ENCODE peak calls at places on chromosomes 12 and 14, in seven cellular contexts. One of them, this sample, is unnamed.

GRCh38 chr14:37515761-37516160 is 79.3 kb downstream of the FOXA1 start:
- DNase-seq in T-cell: no peak
- DNase-seq in cardiac fibroblast: no peak
- DNase-seq in epithelial cell of esophagus: no peak
- DNase-seq in HCEC 1CT: no peak
- DNase-seq in ovary: no peak
- DNase-seq in CD8-positive, alpha-beta T cell: no peak
- DNase-seq in this sample: no peak

GRCh38 chr12:27821259-27821973 is 41.4 kb upstream of the MANSC4 start:
- DNase-seq in T-cell: no peak
- DNase-seq in cardiac fibroblast: peak
- DNase-seq in epithelial cell of esophagus: peak
- DNase-seq in HCEC 1CT: peak
- DNase-seq in ovary: peak
- DNase-seq in CD8-positive, alpha-beta T cell: no peak
- DNase-seq in this sample: peak

GRCh38 chr12:26018926-26019325 is 60.4 kb downstream of the RASSF8 start:
- DNase-seq in T-cell: no peak
- DNase-seq in cardiac fibroblast: peak
- DNase-seq in epithelial cell of esophagus: no peak
- DNase-seq in HCEC 1CT: peak
- DNase-seq in ovary: no peak
- DNase-seq in CD8-positive, alpha-beta T cell: no peak
- DNase-seq in this sample: no peak

GRCh38 chr14:76647699-76648298 is 113.5 kb upstream of the VASH1 start:
- DNase-seq in T-cell: no peak
- DNase-seq in cardiac fibroblast: peak
- DNase-seq in epithelial cell of esophagus: peak
- DNase-seq in HCEC 1CT: peak
- DNase-seq in ovary: no peak
- DNase-seq in CD8-positive, alpha-beta T cell: no peak
- DNase-seq in this sample: peak

GRCh38 chr12:99087278-99087677 is 442.2 kb downstream of the APAF1 start:
- DNase-seq in T-cell: no peak
- DNase-seq in cardiac fibroblast: no peak
- DNase-seq in epithelial cell of esophagus: peak
- DNase-seq in HCEC 1CT: no peak
- DNase-seq in ovary: no peak
- DNase-seq in CD8-positive, alpha-beta T cell: no peak
- DNase-seq in this sample: no peak

GRCh38 chr12:76346798-76347420 is 1.3 kb downstream of the BBS10 start:
- DNase-seq in T-cell: no peak
- DNase-seq in cardiac fibroblast: peak
- DNase-seq in epithelial cell of esophagus: peak
- DNase-seq in HCEC 1CT: peak
- DNase-seq in ovary: no peak
- DNase-seq in CD8-positive, alpha-beta T cell: no peak
- DNase-seq in this sample: peak

GRCh38 chr14:92755495-92755894 is 7.1 kb upstream of the LGMN start:
- DNase-seq in T-cell: no peak
- DNase-seq in cardiac fibroblast: peak
- DNase-seq in epithelial cell of esophagus: no peak
- DNase-seq in HCEC 1CT: peak
- DNase-seq in ovary: no peak
- DNase-seq in CD8-positive, alpha-beta T cell: no peak
- DNase-seq in this sample: no peak

GRCh38 chr12:116990971-116991966 is 80.5 kb downstream of the FBXW8 start:
- DNase-seq in T-cell: no peak
- DNase-seq in cardiac fibroblast: peak
- DNase-seq in epithelial cell of esophagus: no peak
- DNase-seq in HCEC 1CT: no peak
- DNase-seq in ovary: no peak
- DNase-seq in CD8-positive, alpha-beta T cell: no peak
- DNase-seq in this sample: peak

GRCh38 chr14:77316872-77317271 is 3.8 kb downstream of the POMT2 start:
- DNase-seq in T-cell: no peak
- DNase-seq in cardiac fibroblast: no peak
- DNase-seq in epithelial cell of esophagus: peak
- DNase-seq in HCEC 1CT: no peak
- DNase-seq in ovary: no peak
- DNase-seq in CD8-positive, alpha-beta T cell: no peak
- DNase-seq in this sample: no peak

GRCh38 chr12:121712462-121713256 is at the start of gene TMEM120B:
- DNase-seq in T-cell: peak
- DNase-seq in cardiac fibroblast: peak
- DNase-seq in epithelial cell of esophagus: peak
- DNase-seq in HCEC 1CT: peak
- DNase-seq in ovary: peak
- DNase-seq in CD8-positive, alpha-beta T cell: peak
- DNase-seq in this sample: peak

GRCh38 chr12:126856958-126857357 is 1410.0 kb upstream of the TMEM132C start:
- DNase-seq in T-cell: no peak
- DNase-seq in cardiac fibroblast: no peak
- DNase-seq in epithelial cell of esophagus: no peak
- DNase-seq in HCEC 1CT: no peak
- DNase-seq in ovary: no peak
- DNase-seq in CD8-positive, alpha-beta T cell: no peak
- DNase-seq in this sample: no peak

GRCh38 chr14:92848941-92849340 is 54.8 kb downstream of the GOLGA5 start:
- DNase-seq in T-cell: no peak
- DNase-seq in cardiac fibroblast: no peak
- DNase-seq in epithelial cell of esophagus: no peak
- DNase-seq in HCEC 1CT: no peak
- DNase-seq in ovary: no peak
- DNase-seq in CD8-positive, alpha-beta T cell: no peak
- DNase-seq in this sample: no peak

GRCh38 chr12:58186914-58187313 is 245.5 kb downstream of the ATP23 start:
- DNase-seq in T-cell: no peak
- DNase-seq in cardiac fibroblast: no peak
- DNase-seq in epithelial cell of esophagus: no peak
- DNase-seq in HCEC 1CT: no peak
- DNase-seq in ovary: no peak
- DNase-seq in CD8-positive, alpha-beta T cell: no peak
- DNase-seq in this sample: no peak

GRCh38 chr12:108306014-108306501 is 33.1 kb downstream of the CMKLR1 start:
- DNase-seq in T-cell: no peak
- DNase-seq in cardiac fibroblast: peak
- DNase-seq in epithelial cell of esophagus: peak
- DNase-seq in HCEC 1CT: peak
- DNase-seq in ovary: no peak
- DNase-seq in CD8-positive, alpha-beta T cell: no peak
- DNase-seq in this sample: peak

GRCh38 chr12:113639474-113639873 is 167.8 kb upstream of the LHX5 start:
- DNase-seq in T-cell: no peak
- DNase-seq in cardiac fibroblast: no peak
- DNase-seq in epithelial cell of esophagus: no peak
- DNase-seq in HCEC 1CT: no peak
- DNase-seq in ovary: no peak
- DNase-seq in CD8-positive, alpha-beta T cell: no peak
- DNase-seq in this sample: no peak

GRCh38 chr12:116430911-116431565 is 128.1 kb upstream of the MAP1LC3B2 start:
- DNase-seq in T-cell: no peak
- DNase-seq in cardiac fibroblast: no peak
- DNase-seq in epithelial cell of esophagus: no peak
- DNase-seq in HCEC 1CT: no peak
- DNase-seq in ovary: no peak
- DNase-seq in CD8-positive, alpha-beta T cell: no peak
- DNase-seq in this sample: no peak

GRCh38 chr14:89418452-89418851 is 1.4 kb upstream of the FOXN3 start:
- DNase-seq in T-cell: no peak
- DNase-seq in cardiac fibroblast: no peak
- DNase-seq in epithelial cell of esophagus: no peak
- DNase-seq in HCEC 1CT: no peak
- DNase-seq in ovary: no peak
- DNase-seq in CD8-positive, alpha-beta T cell: no peak
- DNase-seq in this sample: no peak

GRCh38 chr12:7645395-7646177 is 20.1 kb downstream of the APOBEC1 start:
- DNase-seq in T-cell: peak
- DNase-seq in cardiac fibroblast: peak
- DNase-seq in epithelial cell of esophagus: peak
- DNase-seq in HCEC 1CT: peak
- DNase-seq in ovary: no peak
- DNase-seq in CD8-positive, alpha-beta T cell: no peak
- DNase-seq in this sample: peak

GRCh38 chr12:31119531-31120211 is 46.0 kb downstream of the DDX11 start:
- DNase-seq in T-cell: no peak
- DNase-seq in cardiac fibroblast: no peak
- DNase-seq in epithelial cell of esophagus: no peak
- DNase-seq in HCEC 1CT: no peak
- DNase-seq in ovary: no peak
- DNase-seq in CD8-positive, alpha-beta T cell: no peak
- DNase-seq in this sample: no peak

GRCh38 chr14:105180598-105181528 is at the start of gene NUDT14:
- DNase-seq in T-cell: peak
- DNase-seq in cardiac fibroblast: peak
- DNase-seq in epithelial cell of esophagus: peak
- DNase-seq in HCEC 1CT: peak
- DNase-seq in ovary: peak
- DNase-seq in CD8-positive, alpha-beta T cell: peak
- DNase-seq in this sample: peak

GRCh38 chr12:107782067-107782466 is 7.6 kb downstream of the ASCL4 start:
- DNase-seq in T-cell: no peak
- DNase-seq in cardiac fibroblast: no peak
- DNase-seq in epithelial cell of esophagus: no peak
- DNase-seq in HCEC 1CT: no peak
- DNase-seq in ovary: no peak
- DNase-seq in CD8-positive, alpha-beta T cell: no peak
- DNase-seq in this sample: no peak

GRCh38 chr12:107622005-107622404 is 63.6 kb upstream of the PWP1 start:
- DNase-seq in T-cell: no peak
- DNase-seq in cardiac fibroblast: peak
- DNase-seq in epithelial cell of esophagus: peak
- DNase-seq in HCEC 1CT: no peak
- DNase-seq in ovary: no peak
- DNase-seq in CD8-positive, alpha-beta T cell: no peak
- DNase-seq in this sample: no peak

GRCh38 chr14:92644166-92644565 is 104.3 kb downstream of the LGMN start:
- DNase-seq in T-cell: no peak
- DNase-seq in cardiac fibroblast: peak
- DNase-seq in epithelial cell of esophagus: peak
- DNase-seq in HCEC 1CT: peak
- DNase-seq in ovary: no peak
- DNase-seq in CD8-positive, alpha-beta T cell: no peak
- DNase-seq in this sample: peak

GRCh38 chr14:104001003-104001402 is 58.7 kb upstream of the RD3L start:
- DNase-seq in T-cell: no peak
- DNase-seq in cardiac fibroblast: no peak
- DNase-seq in epithelial cell of esophagus: no peak
- DNase-seq in HCEC 1CT: no peak
- DNase-seq in ovary: no peak
- DNase-seq in CD8-positive, alpha-beta T cell: no peak
- DNase-seq in this sample: no peak

GRCh38 chr14:98244162-98244948 is 1027.6 kb downstream of the BCL11B start:
- DNase-seq in T-cell: no peak
- DNase-seq in cardiac fibroblast: no peak
- DNase-seq in epithelial cell of esophagus: peak
- DNase-seq in HCEC 1CT: no peak
- DNase-seq in ovary: no peak
- DNase-seq in CD8-positive, alpha-beta T cell: no peak
- DNase-seq in this sample: no peak

GRCh38 chr12:8692573-8692972 is 5.2 kb upstream of the RIMKLB start:
- DNase-seq in T-cell: no peak
- DNase-seq in cardiac fibroblast: peak
- DNase-seq in epithelial cell of esophagus: peak
- DNase-seq in HCEC 1CT: no peak
- DNase-seq in ovary: peak
- DNase-seq in CD8-positive, alpha-beta T cell: no peak
- DNase-seq in this sample: no peak

GRCh38 chr14:87935895-87936294 is 57.1 kb downstream of the GALC start:
- DNase-seq in T-cell: no peak
- DNase-seq in cardiac fibroblast: no peak
- DNase-seq in epithelial cell of esophagus: peak
- DNase-seq in HCEC 1CT: no peak
- DNase-seq in ovary: no peak
- DNase-seq in CD8-positive, alpha-beta T cell: no peak
- DNase-seq in this sample: no peak

GRCh38 chr14:95026851-95027463 is 130.4 kb downstream of the DICER1 start:
- DNase-seq in T-cell: no peak
- DNase-seq in cardiac fibroblast: no peak
- DNase-seq in epithelial cell of esophagus: no peak
- DNase-seq in HCEC 1CT: no peak
- DNase-seq in ovary: no peak
- DNase-seq in CD8-positive, alpha-beta T cell: no peak
- DNase-seq in this sample: no peak

GRCh38 chr12:39617887-39618286 is 1.7 kb downstream of the ABCD2 start:
- DNase-seq in T-cell: no peak
- DNase-seq in cardiac fibroblast: no peak
- DNase-seq in epithelial cell of esophagus: no peak
- DNase-seq in HCEC 1CT: no peak
- DNase-seq in ovary: no peak
- DNase-seq in CD8-positive, alpha-beta T cell: no peak
- DNase-seq in this sample: no peak

GRCh38 chr12:63944586-63945228 is 100.2 kb downstream of the SRGAP1 start:
- DNase-seq in T-cell: no peak
- DNase-seq in cardiac fibroblast: no peak
- DNase-seq in epithelial cell of esophagus: no peak
- DNase-seq in HCEC 1CT: no peak
- DNase-seq in ovary: no peak
- DNase-seq in CD8-positive, alpha-beta T cell: no peak
- DNase-seq in this sample: no peak

GRCh38 chr12:78121969-78122610 is 291.4 kb downstream of the NAV3 start:
- DNase-seq in T-cell: no peak
- DNase-seq in cardiac fibroblast: no peak
- DNase-seq in epithelial cell of esophagus: no peak
- DNase-seq in HCEC 1CT: no peak
- DNase-seq in ovary: no peak
- DNase-seq in CD8-positive, alpha-beta T cell: no peak
- DNase-seq in this sample: no peak

GRCh38 chr14:72558721-72559120 is 335.2 kb downstream of the DPF3 start:
- DNase-seq in T-cell: no peak
- DNase-seq in cardiac fibroblast: peak
- DNase-seq in epithelial cell of esophagus: peak
- DNase-seq in HCEC 1CT: no peak
- DNase-seq in ovary: no peak
- DNase-seq in CD8-positive, alpha-beta T cell: no peak
- DNase-seq in this sample: peak

GRCh38 chr12:120687570-120688289 is 781 bp downstream of the MLEC start:
- DNase-seq in T-cell: peak
- DNase-seq in cardiac fibroblast: peak
- DNase-seq in epithelial cell of esophagus: no peak
- DNase-seq in HCEC 1CT: no peak
- DNase-seq in ovary: no peak
- DNase-seq in CD8-positive, alpha-beta T cell: no peak
- DNase-seq in this sample: peak